ENCODE peak calls at places on chromosomes 13 and 19, in six cellular contexts. L is Calu3, N is uterus, B is activated B cell treated with CpG ODN at 0.5 μM for 24 hours, H is upper lobe of left lung, F is left lung. D is an unnamed sample.

GRCh38 chr19:18847516-18848463 is 16.0 kb downstream of the UPF1 start:
- DNase-seq in L (no peak), N (peak), B (no peak), H (no peak), F (no peak), D (no peak)

GRCh38 chr19:40565910-40566495 is 10.7 kb upstream of the SHKBP1 start:
- DNase-seq in L (no peak), N (no peak), B (no peak), H (no peak), F (peak), D (no peak)

GRCh38 chr13:33060815-33061214 is 44.6 kb downstream of the KL start:
- DNase-seq in L (no peak), N (no peak), B (no peak), H (peak), F (no peak), D (no peak)

GRCh38 chr13:106570354-106570822 is 2.5 kb upstream of the ARGLU1 start:
- DNase-seq in L (peak), N (peak), B (peak), H (peak), F (peak), D (no peak)

GRCh38 chr19:51372649-51373504 is at the start of gene NKG7:
- DNase-seq in L (no peak), N (no peak), B (no peak), H (no peak), F (no peak), D (peak)

GRCh38 chr13:73677041-73677589 is 457.1 kb downstream of the KLF12 start:
- DNase-seq in L (peak), N (no peak), B (no peak), H (no peak), F (no peak), D (no peak)

GRCh38 chr13:70568571-70568970 is 460.3 kb upstream of the KLHL1 start:
- DNase-seq in L (no peak), N (no peak), B (no peak), H (no peak), F (no peak), D (no peak)

GRCh38 chr19:51111606-51112005 is 3.4 kb upstream of the CTU1 start:
- DNase-seq in L (peak), N (no peak), B (no peak), H (no peak), F (no peak), D (peak)

GRCh38 chr13:84654654-84655244 is 772.5 kb upstream of the SLITRK1 start:
- DNase-seq in L (no peak), N (no peak), B (no peak), H (no peak), F (no peak), D (no peak)

GRCh38 chr13:27962982-27963381 is 6.1 kb downstream of the CDX2 start:
- DNase-seq in L (no peak), N (no peak), B (no peak), H (no peak), F (no peak), D (no peak)

GRCh38 chr13:21053231-21053630 is 8.2 kb downstream of the LATS2 start:
- DNase-seq in L (no peak), N (no peak), B (no peak), H (no peak), F (no peak), D (no peak)

GRCh38 chr19:4803736-4804695 is 12.5 kb downstream of the FEM1A start:
- DNase-seq in L (peak), N (peak), B (peak), H (peak), F (peak), D (no peak)

GRCh38 chr19:6011206-6011605 is 33.3 kb upstream of the RANBP3 start:
- DNase-seq in L (no peak), N (no peak), B (no peak), H (no peak), F (peak), D (peak)

GRCh38 chr19:1739960-1740629 is 13.2 kb upstream of the ONECUT3 start:
- DNase-seq in L (no peak), N (no peak), B (no peak), H (no peak), F (no peak), D (no peak)

GRCh38 chr19:46783670-46784069 is 4.7 kb downstream of the SLC1A5 start:
- DNase-seq in L (no peak), N (no peak), B (no peak), H (no peak), F (no peak), D (no peak)

GRCh38 chr19:11538232-11539036 is at the start of gene CNN1:
- DNase-seq in L (no peak), N (peak), B (no peak), H (peak), F (no peak), D (no peak)

GRCh38 chr19:56116606-56117005 is 4.5 kb downstream of the ZNF787 start:
- DNase-seq in L (no peak), N (no peak), B (no peak), H (no peak), F (no peak), D (no peak)

GRCh38 chr19:17073869-17074627 is 1.2 kb downstream of the HAUS8 start:
- DNase-seq in L (no peak), N (no peak), B (peak), H (no peak), F (peak), D (no peak)

GRCh38 chr19:4774136-4774535 is 17.4 kb upstream of the FEM1A start:
- DNase-seq in L (no peak), N (no peak), B (no peak), H (no peak), F (no peak), D (no peak)

GRCh38 chr13:78762825-78763224 is 103.9 kb upstream of the OBI1 start:
- DNase-seq in L (no peak), N (no peak), B (no peak), H (no peak), F (no peak), D (no peak)

GRCh38 chr19:3451451-3451866 is 28.9 kb downstream of the SMIM24 start:
- DNase-seq in L (no peak), N (peak), B (no peak), H (peak), F (no peak), D (no peak)

GRCh38 chr19:55095260-55096060 is 19.8 kb downstream of the EPS8L1 start:
- DNase-seq in L (no peak), N (no peak), B (no peak), H (peak), F (no peak), D (no peak)

GRCh38 chr19:38913958-38914357 is 2.0 kb upstream of the CCER2 start:
- DNase-seq in L (no peak), N (no peak), B (no peak), H (no peak), F (peak), D (peak)

GRCh38 chr19:54792814-54793213 is 10.6 kb upstream of the KIR2DL4 start:
- DNase-seq in L (no peak), N (no peak), B (no peak), H (no peak), F (no peak), D (no peak)

GRCh38 chr19:3358919-3359849 is 7.2 kb upstream of the NFIC start:
- DNase-seq in L (peak), N (peak), B (peak), H (peak), F (peak), D (no peak)

GRCh38 chr19:50710612-50711011 is 9.0 kb downstream of the SHANK1 start:
- DNase-seq in L (no peak), N (no peak), B (no peak), H (no peak), F (peak), D (no peak)

GRCh38 chr19:43331435-43332010 is 22.0 kb upstream of the CD177 start:
- DNase-seq in L (no peak), N (no peak), B (no peak), H (no peak), F (no peak), D (no peak)

GRCh38 chr13:60158321-60158801 is 5.4 kb downstream of the DIAPH3 start:
- DNase-seq in L (no peak), N (no peak), B (no peak), H (no peak), F (no peak), D (no peak)

GRCh38 chr13:62625214-62625613 is 1209.6 kb upstream of the PCDH20 start:
- DNase-seq in L (no peak), N (no peak), B (no peak), H (peak), F (no peak), D (no peak)

GRCh38 chr13:94704347-94705080 is 7.8 kb downstream of the SOX21 start:
- DNase-seq in L (no peak), N (no peak), B (no peak), H (peak), F (no peak), D (no peak)

GRCh38 chr13:106155411-106155810 is 380.1 kb downstream of the EFNB2 start:
- DNase-seq in L (no peak), N (no peak), B (no peak), H (no peak), F (no peak), D (no peak)

GRCh38 chr13:28370448-28370847 is 124.5 kb downstream of the FLT1 start:
- DNase-seq in L (no peak), N (no peak), B (no peak), H (no peak), F (no peak), D (no peak)

GRCh38 chr13:98447130-98447529 is 129.8 kb downstream of the STK24 start:
- DNase-seq in L (no peak), N (no peak), B (no peak), H (no peak), F (no peak), D (no peak)

GRCh38 chr13:98449273-98449672 is 127.6 kb downstream of the STK24 start:
- DNase-seq in L (no peak), N (no peak), B (no peak), H (no peak), F (no peak), D (no peak)

GRCh38 chr13:98448642-98448928 is 128.3 kb downstream of the STK24 start:
- DNase-seq in L (no peak), N (no peak), B (no peak), H (no peak), F (no peak), D (no peak)

GRCh38 chr13:98446234-98446621 is 130.7 kb downstream of the STK24 start:
- DNase-seq in L (no peak), N (no peak), B (peak), H (peak), F (no peak), D (no peak)

DNA sequence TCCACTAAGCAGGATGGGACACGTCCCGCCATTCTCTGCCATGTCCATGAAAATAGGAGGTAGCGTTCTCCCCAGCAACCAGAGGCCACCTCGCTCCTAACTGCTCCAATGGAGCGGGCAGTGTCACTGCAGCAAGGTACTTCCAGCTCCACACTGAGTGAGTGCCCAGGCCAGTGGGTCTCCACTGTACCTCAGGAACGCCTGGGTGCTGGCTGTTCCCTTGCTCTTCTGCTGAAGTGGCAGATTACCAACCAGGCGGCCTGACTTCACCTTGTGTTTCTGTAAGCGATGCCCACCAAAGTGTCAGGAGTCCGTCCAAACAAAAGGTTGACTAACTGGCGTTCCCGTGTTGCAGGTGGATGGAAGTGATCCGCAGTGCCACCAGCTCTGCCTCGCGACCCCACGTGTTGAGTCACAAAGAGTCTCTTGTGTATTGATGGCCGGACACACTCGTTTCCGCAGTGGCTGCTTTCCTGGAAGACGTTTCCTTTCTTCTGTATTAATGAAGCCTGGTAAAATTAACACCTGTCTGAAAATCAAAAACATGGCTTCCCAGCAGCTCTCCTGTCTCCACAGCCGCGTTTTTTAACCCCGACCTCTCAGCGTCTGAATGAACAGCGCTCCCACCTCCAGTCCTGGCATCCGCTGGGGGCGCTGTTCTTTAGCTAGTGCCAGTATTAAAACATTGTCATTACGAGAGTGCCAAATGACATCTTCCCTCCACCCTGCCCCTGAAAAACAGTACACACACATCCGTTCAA is 128.8 kb downstream of the STK24 start:
- DNase-seq in L (no peak), N (no peak), B (no peak), H (no peak), F (no peak), D (no peak)
- TF ChIP-seq CTCF in L (no peak), N (peak), B (no peak), H (no peak), F (peak), D (peak)

GRCh38 chr13:99389520-99390304 is 82.5 kb upstream of the GPR183 start:
- DNase-seq in L (no peak), N (no peak), B (no peak), H (no peak), F (no peak), D (no peak)
- TF ChIP-seq CTCF in L (no peak), N (no peak), B (no peak), H (no peak), F (no peak), D (no peak)

GRCh38 chr19:13579388-13580060 is 73.2 kb upstream of the CACNA1A start:
- DNase-seq in L (no peak), N (no peak), B (no peak), H (no peak), F (no peak), D (no peak)
- TF ChIP-seq CTCF in L (no peak), N (no peak), B (no peak), H (no peak), F (no peak), D (no peak)

GRCh38 chr19:58551123-58551497 is 3.8 kb downstream of the CHMP2A start:
- DNase-seq in L (no peak), N (no peak), B (no peak), H (no peak), F (no peak), D (no peak)

GRCh38 chr19:58553799-58554493 is 959 bp downstream of the CHMP2A start:
- DNase-seq in L (no peak), N (peak), B (no peak), H (no peak), F (no peak), D (no peak)

GRCh38 chr19:58551577-58552471 is 3.1 kb downstream of the CHMP2A start:
- DNase-seq in L (no peak), N (no peak), B (no peak), H (no peak), F (no peak), D (no peak)

GRCh38 chr19:58554494-58555368 is at the start of gene CHMP2A:
- DNase-seq in L (peak), N (peak), B (peak), H (peak), F (peak), D (peak)

DNA sequence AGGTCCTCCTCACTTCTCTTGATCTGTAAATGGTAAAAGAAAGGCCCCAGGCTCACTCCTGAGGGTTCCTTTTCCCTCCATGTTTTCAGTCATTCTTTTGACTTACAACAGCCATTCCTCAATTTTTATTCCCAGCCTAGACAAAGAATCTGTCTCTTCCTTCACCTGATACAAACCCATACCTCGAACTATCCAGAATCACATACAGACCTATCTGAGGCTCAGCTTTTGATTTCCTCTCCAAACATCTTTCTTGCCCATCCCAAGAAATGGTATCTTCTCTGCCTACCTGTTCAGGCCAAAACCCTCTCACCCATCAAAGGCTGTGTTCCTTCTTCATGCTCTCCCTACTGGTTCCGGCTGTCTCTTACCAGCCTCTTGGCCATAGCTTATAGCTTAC is 2.2 kb downstream of the CHMP2A start:
- DNase-seq in L (no peak), N (no peak), B (no peak), H (no peak), F (no peak), D (no peak)
- TF ChIP-seq CTCF in L (no peak), N (no peak), B (no peak), H (no peak), F (no peak), D (no peak)